ENCODE peak calls at places on chromosomes 7 and 10, in five cellular contexts. One of them, this sample, is unnamed.
A peak's percentile ranks its signal among the peaks of the same experiment; 100 is the strongest.

GRCh38 chr7:27890205-27890849 is 150.4 kb downstream of the TAX1BP1 start:
- DNase-seq in stomach: no peak
- DNase-seq in fibroblast of lung: no peak
- DNase-seq in heart right ventricle: no peak
- DNase-seq in H1: no peak
- DNase-seq in this sample: no peak

GRCh38 chr7:129665013-129665401 is 53.5 kb downstream of the NRF1 start:
- DNase-seq in H1: peak; percentile 75
- DNase-seq in fibroblast of lung: peak; percentile 94
- DNase-seq in stomach: no peak
- DNase-seq in heart right ventricle: no peak
- DNase-seq in this sample: peak; percentile 40

GRCh38 chr10:29908977-29909376 is 150.4 kb downstream of the JCAD start:
- DNase-seq in heart right ventricle: no peak
- DNase-seq in fibroblast of lung: no peak
- DNase-seq in H1: no peak
- DNase-seq in stomach: no peak
- DNase-seq in this sample: peak; percentile 19

GRCh38 chr10:18238875-18239485 is 98.8 kb downstream of the CACNB2 start:
- DNase-seq in fibroblast of lung: peak; percentile 80
- DNase-seq in heart right ventricle: no peak
- DNase-seq in H1: no peak
- DNase-seq in stomach: no peak
- DNase-seq in this sample: peak; percentile 53

GRCh38 chr10:101561068-101561915 is 26.8 kb downstream of the POLL start:
- DNase-seq in stomach: no peak
- DNase-seq in fibroblast of lung: no peak
- DNase-seq in H1: no peak
- DNase-seq in heart right ventricle: no peak
- DNase-seq in this sample: no peak

GRCh38 chr10:76318171-76318570 is 886.7 kb downstream of the LRMDA start:
- DNase-seq in H1: no peak
- DNase-seq in stomach: peak; percentile 30
- DNase-seq in fibroblast of lung: no peak
- DNase-seq in heart right ventricle: no peak
- DNase-seq in this sample: no peak

GRCh38 chr7:33742521-33742920 is 162.8 kb upstream of the BMPER start:
- DNase-seq in H1: no peak
- DNase-seq in stomach: no peak
- DNase-seq in heart right ventricle: no peak
- DNase-seq in fibroblast of lung: no peak
- DNase-seq in this sample: no peak

GRCh38 chr10:55400075-55400474 is 599.0 kb upstream of the PCDH15 start:
- DNase-seq in H1: no peak
- DNase-seq in fibroblast of lung: peak; percentile 28
- DNase-seq in stomach: no peak
- DNase-seq in heart right ventricle: no peak
- DNase-seq in this sample: no peak

GRCh38 chr10:26931223-26931622 is 70.5 kb upstream of the ABI1 start:
- DNase-seq in H1: no peak
- DNase-seq in stomach: peak; percentile 57
- DNase-seq in heart right ventricle: peak; percentile 25
- DNase-seq in fibroblast of lung: no peak
- DNase-seq in this sample: peak; percentile 74

GRCh38 chr10:110389250-110389649 is 84.5 kb upstream of the SMNDC1 start:
- DNase-seq in fibroblast of lung: no peak
- DNase-seq in H1: no peak
- DNase-seq in stomach: no peak
- DNase-seq in heart right ventricle: no peak
- DNase-seq in this sample: no peak

GRCh38 chr7:45136106-45137060 is 21.2 kb upstream of the RAMP3 start:
- DNase-seq in heart right ventricle: no peak
- DNase-seq in fibroblast of lung: peak; percentile 80
- DNase-seq in H1: no peak
- DNase-seq in stomach: peak; percentile 47
- DNase-seq in this sample: peak; percentile 83

GRCh38 chr7:380724-381210 is 90.8 kb downstream of the FOXL3 start:
- DNase-seq in heart right ventricle: no peak
- DNase-seq in stomach: peak; percentile 23
- DNase-seq in H1: no peak
- DNase-seq in fibroblast of lung: no peak
- DNase-seq in this sample: no peak

GRCh38 chr7:140015471-140015970 is 47.2 kb downstream of the PARP12 start:
- DNase-seq in fibroblast of lung: no peak
- DNase-seq in stomach: no peak
- DNase-seq in H1: no peak
- DNase-seq in heart right ventricle: no peak
- DNase-seq in this sample: no peak

GRCh38 chr7:157431173-157431950 is 94.6 kb downstream of the DNAJB6 start:
- DNase-seq in stomach: no peak
- DNase-seq in fibroblast of lung: no peak
- DNase-seq in H1: no peak
- DNase-seq in heart right ventricle: no peak
- DNase-seq in this sample: no peak

GRCh38 chr10:25393621-25394020 is 218.8 kb downstream of the GPR158 start:
- DNase-seq in heart right ventricle: no peak
- DNase-seq in H1: no peak
- DNase-seq in stomach: no peak
- DNase-seq in fibroblast of lung: no peak
- DNase-seq in this sample: no peak

GRCh38 chr7:112286294-112287086 is 80.0 kb downstream of the ZNF277 start:
- DNase-seq in fibroblast of lung: no peak
- DNase-seq in heart right ventricle: no peak
- DNase-seq in H1: no peak
- DNase-seq in stomach: no peak
- DNase-seq in this sample: no peak

GRCh38 chr7:82740246-82740848 is 296.8 kb upstream of the CACNA2D1 start:
- DNase-seq in heart right ventricle: no peak
- DNase-seq in stomach: peak; percentile 49
- DNase-seq in fibroblast of lung: peak; percentile 72
- DNase-seq in H1: no peak
- DNase-seq in this sample: peak; percentile 72

GRCh38 chr10:18528292-18528691 is 123.1 kb downstream of the NSUN6 start:
- DNase-seq in heart right ventricle: no peak
- DNase-seq in fibroblast of lung: peak; percentile 10
- DNase-seq in stomach: no peak
- DNase-seq in H1: no peak
- DNase-seq in this sample: no peak

GRCh38 chr10:118870467-118871243 is 115.9 kb upstream of the CACUL1 start:
- DNase-seq in heart right ventricle: no peak
- DNase-seq in H1: no peak
- DNase-seq in stomach: no peak
- DNase-seq in fibroblast of lung: peak; percentile 62
- DNase-seq in this sample: peak; percentile 78

GRCh38 chr7:110911632-110912031 is 179.3 kb upstream of the LRRN3 start:
- DNase-seq in fibroblast of lung: no peak
- DNase-seq in stomach: no peak
- DNase-seq in heart right ventricle: no peak
- DNase-seq in H1: no peak
- DNase-seq in this sample: no peak

GRCh38 chr10:16009736-16010259 is 149.5 kb upstream of the MINDY3 start:
- DNase-seq in heart right ventricle: no peak
- DNase-seq in H1: no peak
- DNase-seq in stomach: no peak
- DNase-seq in fibroblast of lung: no peak
- DNase-seq in this sample: no peak

GRCh38 chr10:77231884-77232283 is 405.7 kb downstream of the KCNMA1 start:
- DNase-seq in heart right ventricle: no peak
- DNase-seq in stomach: no peak
- DNase-seq in H1: no peak
- DNase-seq in fibroblast of lung: no peak
- DNase-seq in this sample: no peak

GRCh38 chr10:74705361-74705980 is 120.9 kb upstream of the KAT6B start:
- DNase-seq in fibroblast of lung: no peak
- DNase-seq in stomach: no peak
- DNase-seq in heart right ventricle: no peak
- DNase-seq in H1: no peak
- DNase-seq in this sample: no peak

GRCh38 chr7:4066626-4067475 is 615.2 kb upstream of the FOXK1 start:
- DNase-seq in heart right ventricle: no peak
- DNase-seq in stomach: peak; percentile 23
- DNase-seq in H1: no peak
- DNase-seq in fibroblast of lung: no peak
- DNase-seq in this sample: no peak

GRCh38 chr7:27179503-27180430 is 5.3 kb downstream of the HOXA11 start:
- DNase-seq in heart right ventricle: peak; percentile 55
- DNase-seq in stomach: peak; percentile 47
- DNase-seq in H1: no peak
- DNase-seq in fibroblast of lung: peak; percentile 56
- DNase-seq in this sample: peak; percentile 87

GRCh38 chr7:39375047-39375873 is 190.9 kb upstream of the YAE1 start:
- DNase-seq in heart right ventricle: no peak
- DNase-seq in H1: no peak
- DNase-seq in fibroblast of lung: no peak
- DNase-seq in stomach: no peak
- DNase-seq in this sample: no peak

GRCh38 chr7:77368974-77369373 is 47.2 kb downstream of the GSAP start:
- DNase-seq in heart right ventricle: no peak
- DNase-seq in stomach: no peak
- DNase-seq in fibroblast of lung: peak; percentile 41
- DNase-seq in H1: no peak
- DNase-seq in this sample: no peak
- TF ChIP-seq CTCF in heart right ventricle: no peak
- TF ChIP-seq CTCF in stomach: no peak
- TF ChIP-seq CTCF in fibroblast of lung: no peak
- TF ChIP-seq CTCF in H1: no peak
- TF ChIP-seq CTCF in this sample: peak; percentile 23

DNA sequence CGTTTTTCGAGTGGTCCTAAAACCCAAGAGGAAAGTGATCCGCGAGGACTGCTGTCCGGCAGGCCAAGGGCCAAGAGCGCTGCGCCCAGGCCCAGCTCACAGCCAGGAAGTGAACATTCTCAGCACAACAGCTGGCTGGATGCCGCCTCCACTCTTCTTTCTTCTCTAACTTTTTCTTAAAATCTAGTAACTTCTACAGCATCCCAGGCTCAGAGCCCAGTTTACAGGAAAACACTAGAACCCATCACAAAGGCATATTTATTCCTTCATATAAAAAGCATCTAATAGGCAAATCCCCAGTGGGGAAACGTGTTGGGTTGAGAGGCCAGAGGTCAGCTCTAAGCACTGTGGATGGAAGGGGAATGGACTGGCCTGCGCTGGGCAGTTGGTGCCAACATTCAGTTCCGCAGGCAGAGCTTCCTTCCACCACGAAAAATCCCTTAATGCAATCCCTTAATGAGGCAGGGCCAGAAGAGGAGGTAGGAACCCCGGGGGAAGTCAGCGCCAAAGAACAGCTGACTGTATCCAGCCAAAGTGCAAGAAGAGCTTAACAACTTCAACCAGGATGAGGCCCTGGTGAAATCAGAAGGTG is 74.8 kb downstream of the ZRANB1 start:
- DNase-seq in H1: no peak
- DNase-seq in stomach: no peak
- DNase-seq in heart right ventricle: peak; percentile 68
- DNase-seq in fibroblast of lung: peak; percentile 68
- DNase-seq in this sample: no peak
- H3K27ac ChIP-seq in H1: no peak overlapping the region
- H3K27ac ChIP-seq in stomach: peak overlapping the region; percentile 72
- H3K27ac ChIP-seq in heart right ventricle: peak overlapping the region; percentile 69
- H3K27ac ChIP-seq in fibroblast of lung: peak overlapping the region; percentile 60
- H3K27ac ChIP-seq in this sample: no peak overlapping the region

GRCh38 chr7:21192662-21193061 is 235.2 kb upstream of the SP4 start:
- DNase-seq in H1: no peak
- DNase-seq in heart right ventricle: no peak
- DNase-seq in fibroblast of lung: no peak
- DNase-seq in stomach: no peak
- DNase-seq in this sample: no peak

GRCh38 chr7:21194936-21195335 is 232.9 kb upstream of the SP4 start:
- DNase-seq in fibroblast of lung: no peak
- DNase-seq in H1: no peak
- DNase-seq in stomach: no peak
- DNase-seq in heart right ventricle: no peak
- DNase-seq in this sample: no peak

GRCh38 chr7:21198929-21199328 is 229.0 kb upstream of the SP4 start:
- DNase-seq in fibroblast of lung: no peak
- DNase-seq in H1: no peak
- DNase-seq in heart right ventricle: no peak
- DNase-seq in stomach: no peak
- DNase-seq in this sample: no peak

GRCh38 chr7:21191317-21192073 is 236.4 kb upstream of the SP4 start:
- DNase-seq in heart right ventricle: no peak
- DNase-seq in stomach: no peak
- DNase-seq in H1: no peak
- DNase-seq in fibroblast of lung: no peak
- DNase-seq in this sample: no peak

GRCh38 chr7:21193895-21194294 is 234.0 kb upstream of the SP4 start:
- DNase-seq in stomach: no peak
- DNase-seq in H1: no peak
- DNase-seq in heart right ventricle: no peak
- DNase-seq in fibroblast of lung: no peak
- DNase-seq in this sample: no peak
- TF ChIP-seq CTCF in stomach: no peak
- TF ChIP-seq CTCF in H1: peak; percentile 19
- TF ChIP-seq CTCF in heart right ventricle: no peak
- TF ChIP-seq CTCF in fibroblast of lung: no peak
- TF ChIP-seq CTCF in this sample: no peak

GRCh38 chr7:102991077-102991539 is 78.3 kb downstream of the LRRC17 start:
- DNase-seq in stomach: no peak
- DNase-seq in fibroblast of lung: no peak
- DNase-seq in H1: no peak
- DNase-seq in heart right ventricle: no peak
- DNase-seq in this sample: no peak
- H3K27ac ChIP-seq in stomach: peak overlapping the region; percentile 52
- H3K27ac ChIP-seq in fibroblast of lung: peak overlapping the region; percentile 42
- H3K27ac ChIP-seq in H1: no peak overlapping the region
- H3K27ac ChIP-seq in heart right ventricle: peak overlapping the region; percentile 51
- H3K27ac ChIP-seq in this sample: peak overlapping the region; percentile 77

GRCh38 chr10:4267084-4267774 is 482.2 kb upstream of the KLF6 start:
- DNase-seq in heart right ventricle: no peak
- DNase-seq in stomach: no peak
- DNase-seq in H1: no peak
- DNase-seq in fibroblast of lung: peak; percentile 45
- DNase-seq in this sample: no peak
- TF ChIP-seq CTCF in heart right ventricle: no peak
- TF ChIP-seq CTCF in stomach: no peak
- TF ChIP-seq CTCF in H1: no peak
- TF ChIP-seq CTCF in fibroblast of lung: no peak
- TF ChIP-seq CTCF in this sample: peak; percentile 30

GRCh38 chr10:22649977-22650376 is 64.4 kb downstream of the PIP4K2A start:
- DNase-seq in stomach: no peak
- DNase-seq in H1: no peak
- DNase-seq in heart right ventricle: no peak
- DNase-seq in fibroblast of lung: no peak
- DNase-seq in this sample: no peak

GRCh38 chr10:22656056-22656455 is 58.3 kb downstream of the PIP4K2A start:
- DNase-seq in heart right ventricle: no peak
- DNase-seq in stomach: no peak
- DNase-seq in fibroblast of lung: no peak
- DNase-seq in H1: no peak
- DNase-seq in this sample: no peak

GRCh38 chr10:22655312-22655973 is 58.9 kb downstream of the PIP4K2A start:
- DNase-seq in fibroblast of lung: peak; percentile 81
- DNase-seq in H1: no peak
- DNase-seq in stomach: no peak
- DNase-seq in heart right ventricle: no peak
- DNase-seq in this sample: peak; percentile 46

GRCh38 chr10:22651276-22651980 is 63.0 kb downstream of the PIP4K2A start:
- DNase-seq in fibroblast of lung: no peak
- DNase-seq in stomach: no peak
- DNase-seq in H1: no peak
- DNase-seq in heart right ventricle: no peak
- DNase-seq in this sample: no peak

GRCh38 chr10:22652988-22653431 is 61.4 kb downstream of the PIP4K2A start:
- DNase-seq in heart right ventricle: no peak
- DNase-seq in stomach: no peak
- DNase-seq in fibroblast of lung: no peak
- DNase-seq in H1: no peak
- DNase-seq in this sample: no peak
- H3K27ac ChIP-seq in heart right ventricle: peak overlapping the region; percentile 70
- H3K27ac ChIP-seq in stomach: no peak overlapping the region
- H3K27ac ChIP-seq in fibroblast of lung: no peak overlapping the region
- H3K27ac ChIP-seq in H1: no peak overlapping the region
- H3K27ac ChIP-seq in this sample: no peak overlapping the region